ENCODE peak calls at places on chromosomes 6 and 20, in four cellular contexts. One of them, this sample, is unnamed.

GRCh38 chr6:106339334-106340029 is 13.9 kb upstream of the ATG5 start:
- DNase-seq in trophoblast cell: peak
- DNase-seq in neuronal stem cell: peak
- DNase-seq in H1: peak
- DNase-seq in this sample: peak

GRCh38 chr20:5658897-5659296 is 91.3 kb upstream of the SHLD1 start:
- DNase-seq in trophoblast cell: peak
- DNase-seq in neuronal stem cell: peak
- DNase-seq in H1: no peak
- DNase-seq in this sample: peak

GRCh38 chr6:53306819-53307347 is 41.9 kb downstream of the ELOVL5 start:
- DNase-seq in trophoblast cell: no peak
- DNase-seq in neuronal stem cell: no peak
- DNase-seq in H1: no peak
- DNase-seq in this sample: no peak

GRCh38 chr20:3661060-3661820 is 2.0 kb downstream of the GFRA4 start:
- DNase-seq in trophoblast cell: no peak
- DNase-seq in neuronal stem cell: no peak
- DNase-seq in H1: no peak
- DNase-seq in this sample: no peak

GRCh38 chr6:157584036-157584435 is 203.0 kb downstream of the ZDHHC14 start:
- DNase-seq in trophoblast cell: no peak
- DNase-seq in neuronal stem cell: no peak
- DNase-seq in H1: no peak
- DNase-seq in this sample: no peak

GRCh38 chr6:74964871-74965441 is 240.9 kb downstream of the COL12A1 start:
- DNase-seq in trophoblast cell: no peak
- DNase-seq in neuronal stem cell: no peak
- DNase-seq in H1: no peak
- DNase-seq in this sample: peak

GRCh38 chr6:3773696-3774298 is 22.3 kb upstream of the PXDC1 start:
- DNase-seq in trophoblast cell: no peak
- DNase-seq in neuronal stem cell: no peak
- DNase-seq in H1: no peak
- DNase-seq in this sample: no peak

GRCh38 chr6:142943746-142944125 is 1.2 kb downstream of the HIVEP2 start:
- DNase-seq in trophoblast cell: peak
- DNase-seq in neuronal stem cell: peak
- DNase-seq in H1: peak
- DNase-seq in this sample: peak

GRCh38 chr6:142912125-142912524 is 32.9 kb downstream of the HIVEP2 start:
- DNase-seq in trophoblast cell: no peak
- DNase-seq in neuronal stem cell: no peak
- DNase-seq in H1: no peak
- DNase-seq in this sample: no peak

GRCh38 chr6:117817499-117817898 is 89.6 kb upstream of the SLC35F1 start:
- DNase-seq in trophoblast cell: no peak
- DNase-seq in neuronal stem cell: no peak
- DNase-seq in H1: no peak
- DNase-seq in this sample: no peak

GRCh38 chr6:170232186-170233002 is 58.5 kb downstream of the DLL1 start:
- DNase-seq in trophoblast cell: peak
- DNase-seq in neuronal stem cell: no peak
- DNase-seq in H1: no peak
- DNase-seq in this sample: peak

GRCh38 chr6:125546827-125547226 is 202.6 kb upstream of the HEY2 start:
- DNase-seq in trophoblast cell: peak
- DNase-seq in neuronal stem cell: no peak
- DNase-seq in H1: no peak
- DNase-seq in this sample: peak

GRCh38 chr20:18588554-18589043 is 745 bp downstream of the DTD1 start:
- DNase-seq in trophoblast cell: no peak
- DNase-seq in neuronal stem cell: no peak
- DNase-seq in H1: peak
- DNase-seq in this sample: no peak

GRCh38 chr20:40606660-40607059 is 82.4 kb downstream of the MAFB start:
- DNase-seq in trophoblast cell: no peak
- DNase-seq in neuronal stem cell: no peak
- DNase-seq in H1: no peak
- DNase-seq in this sample: no peak

GRCh38 chr20:50005378-50006020 is 22.7 kb downstream of the SNAI1 start:
- DNase-seq in trophoblast cell: no peak
- DNase-seq in neuronal stem cell: no peak
- DNase-seq in H1: no peak
- DNase-seq in this sample: no peak

GRCh38 chr6:39568896-39569295 is 156.3 kb downstream of the KIF6 start:
- DNase-seq in trophoblast cell: peak
- DNase-seq in neuronal stem cell: no peak
- DNase-seq in H1: no peak
- DNase-seq in this sample: peak

GRCh38 chr20:42855896-42856295 is 333.8 kb downstream of the PTPRT start:
- DNase-seq in trophoblast cell: no peak
- DNase-seq in neuronal stem cell: no peak
- DNase-seq in H1: no peak
- DNase-seq in this sample: no peak

GRCh38 chr20:49278817-49279676 is 1.2 kb upstream of the ZNFX1 start:
- DNase-seq in trophoblast cell: peak
- DNase-seq in neuronal stem cell: no peak
- DNase-seq in H1: no peak
- DNase-seq in this sample: peak

GRCh38 chr20:51402201-51402600 is 140.3 kb downstream of the NFATC2 start:
- DNase-seq in trophoblast cell: no peak
- DNase-seq in neuronal stem cell: no peak
- DNase-seq in H1: no peak
- DNase-seq in this sample: peak

GRCh38 chr6:54730767-54731665 is 115.6 kb upstream of the FAM83B start:
- DNase-seq in trophoblast cell: no peak
- DNase-seq in neuronal stem cell: no peak
- DNase-seq in H1: no peak
- DNase-seq in this sample: no peak

GRCh38 chr20:54173653-54174451 is at the start of gene CYP24A1:
- DNase-seq in trophoblast cell: peak
- DNase-seq in neuronal stem cell: peak
- DNase-seq in H1: peak
- DNase-seq in this sample: no peak

GRCh38 chr20:49697071-49697470 is 16.6 kb downstream of the B4GALT5 start:
- DNase-seq in trophoblast cell: no peak
- DNase-seq in neuronal stem cell: no peak
- DNase-seq in H1: no peak
- DNase-seq in this sample: no peak

GRCh38 chr20:52552181-52552872 is 360.7 kb upstream of the ZFP64 start:
- DNase-seq in trophoblast cell: peak
- DNase-seq in neuronal stem cell: no peak
- DNase-seq in H1: no peak
- DNase-seq in this sample: peak

GRCh38 chr6:107655245-107655644 is 165.3 kb downstream of the SOBP start:
- DNase-seq in trophoblast cell: no peak
- DNase-seq in neuronal stem cell: peak
- DNase-seq in H1: no peak
- DNase-seq in this sample: no peak

GRCh38 chr6:83313880-83314279 is 117.0 kb downstream of the ME1 start:
- DNase-seq in trophoblast cell: no peak
- DNase-seq in neuronal stem cell: no peak
- DNase-seq in H1: no peak
- DNase-seq in this sample: no peak

GRCh38 chr6:18488526-18489270 is 101.5 kb downstream of the RNF144B start:
- DNase-seq in trophoblast cell: peak
- DNase-seq in neuronal stem cell: no peak
- DNase-seq in H1: no peak
- DNase-seq in this sample: no peak

GRCh38 chr20:51800769-51801219 is 1.5 kb downstream of the SALL4 start:
- DNase-seq in trophoblast cell: peak
- DNase-seq in neuronal stem cell: no peak
- DNase-seq in H1: no peak
- DNase-seq in this sample: peak

GRCh38 chr6:110699780-110700179 is 115.5 kb downstream of the CDK19 start:
- DNase-seq in trophoblast cell: no peak
- DNase-seq in neuronal stem cell: no peak
- DNase-seq in H1: no peak
- DNase-seq in this sample: no peak

GRCh38 chr20:44552039-44552438 is 30.2 kb upstream of the SERINC3 start:
- DNase-seq in trophoblast cell: no peak
- DNase-seq in neuronal stem cell: no peak
- DNase-seq in H1: no peak
- DNase-seq in this sample: no peak

GRCh38 chr6:147666254-147666653 is 157.8 kb downstream of the SAMD5 start:
- DNase-seq in trophoblast cell: no peak
- DNase-seq in neuronal stem cell: no peak
- DNase-seq in H1: no peak
- DNase-seq in this sample: no peak

GRCh38 chr6:138543648-138544047 is 44.4 kb upstream of the NHSL1 start:
- DNase-seq in trophoblast cell: no peak
- DNase-seq in neuronal stem cell: no peak
- DNase-seq in H1: no peak
- DNase-seq in this sample: peak

GRCh38 chr6:138550346-138550767 is 51.1 kb upstream of the NHSL1 start:
- DNase-seq in trophoblast cell: no peak
- DNase-seq in neuronal stem cell: no peak
- DNase-seq in H1: no peak
- DNase-seq in this sample: no peak

GRCh38 chr6:138544521-138544920 is 45.2 kb upstream of the NHSL1 start:
- DNase-seq in trophoblast cell: no peak
- DNase-seq in neuronal stem cell: no peak
- DNase-seq in H1: no peak
- DNase-seq in this sample: no peak

GRCh38 chr6:138545621-138545980 is 46.3 kb upstream of the NHSL1 start:
- DNase-seq in trophoblast cell: no peak
- DNase-seq in neuronal stem cell: peak
- DNase-seq in H1: peak
- DNase-seq in this sample: peak

DNA sequence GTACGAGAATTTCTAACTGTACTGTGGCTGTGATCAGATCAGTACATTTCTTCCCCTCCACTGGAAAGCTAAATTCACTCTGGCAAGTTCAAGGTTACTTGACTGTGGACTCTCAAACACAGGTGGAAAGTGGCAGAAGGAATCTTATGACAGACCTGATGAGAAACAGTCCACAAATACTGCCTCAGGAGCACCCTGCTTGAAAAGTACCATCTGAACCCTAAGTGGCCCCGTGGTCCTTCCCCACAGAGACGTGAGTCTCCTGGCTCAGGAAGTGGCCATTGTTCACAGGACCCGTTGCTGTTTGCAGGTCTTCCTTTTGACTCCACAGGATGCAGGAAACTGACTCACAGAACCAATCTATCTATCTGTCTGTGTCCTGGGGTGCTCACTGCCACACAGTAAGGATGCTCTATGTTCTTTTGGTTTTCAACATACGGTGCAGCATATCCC is 47.5 kb upstream of the NHSL1 start:
- DNase-seq in trophoblast cell: no peak
- DNase-seq in neuronal stem cell: no peak
- DNase-seq in H1: no peak
- DNase-seq in this sample: peak
- H2BK5ac ChIP-seq in trophoblast cell: no peak
- H2BK5ac ChIP-seq in neuronal stem cell: no peak
- H2BK5ac ChIP-seq in H1: no peak
- H2BK5ac ChIP-seq in this sample: no peak

DNA sequence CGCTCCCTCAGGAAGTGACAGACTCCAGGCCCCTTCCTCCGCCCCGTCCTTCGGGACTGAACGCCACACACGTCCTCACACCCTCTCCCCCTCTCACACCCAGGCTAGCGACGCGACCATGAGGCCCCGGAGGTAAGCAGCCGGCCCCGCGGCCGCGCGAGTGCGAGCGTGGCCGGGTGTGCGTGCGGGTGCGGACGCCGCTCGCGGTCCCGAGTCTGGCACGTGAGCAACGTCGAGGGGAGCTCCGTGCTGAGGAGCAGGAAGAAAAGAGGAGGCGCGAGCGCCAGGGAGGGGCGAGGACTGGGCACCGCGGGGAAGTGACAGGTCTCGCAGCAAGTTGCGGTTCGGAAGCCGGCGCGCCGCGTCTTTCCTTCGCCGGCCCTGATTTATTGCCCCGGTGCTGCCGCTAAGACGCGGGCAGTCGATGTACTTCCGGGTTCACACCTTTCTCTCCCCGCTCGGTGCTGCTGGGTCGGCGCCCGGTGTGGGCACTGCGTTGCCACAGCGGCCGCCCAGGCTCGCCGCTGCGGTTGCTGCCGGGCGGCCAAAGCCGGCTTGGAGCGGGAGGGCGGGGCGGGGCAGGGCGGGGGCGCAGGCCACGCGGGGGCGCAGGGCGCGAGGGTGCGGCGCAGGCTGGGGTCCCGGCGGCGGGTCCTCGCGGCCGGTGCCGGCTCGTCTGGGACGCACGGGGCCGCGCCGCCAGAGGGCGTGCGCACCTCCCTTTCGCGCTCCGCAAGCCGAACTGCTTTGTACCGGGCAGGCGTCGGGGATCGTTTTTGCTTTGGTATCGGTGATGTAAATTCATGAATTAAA is 15.8 kb upstream of the LIN28B start:
- DNase-seq in trophoblast cell: peak
- DNase-seq in neuronal stem cell: peak
- DNase-seq in H1: peak
- DNase-seq in this sample: peak
- H2BK12ac ChIP-seq in trophoblast cell: peak
- H2BK12ac ChIP-seq in neuronal stem cell: peak
- H2BK12ac ChIP-seq in H1: peak
- H2BK12ac ChIP-seq in this sample: peak

GRCh38 chr6:30768634-30769087 is 24.3 kb upstream of the IER3 start:
- DNase-seq in trophoblast cell: no peak
- DNase-seq in neuronal stem cell: no peak
- DNase-seq in H1: no peak
- DNase-seq in this sample: no peak
- H3K4me3 ChIP-seq in trophoblast cell: no peak
- H3K4me3 ChIP-seq in neuronal stem cell: no peak
- H3K4me3 ChIP-seq in H1: no peak
- H3K4me3 ChIP-seq in this sample: no peak

GRCh38 chr6:24740861-24741260 is 21.9 kb upstream of the C6orf62 start:
- DNase-seq in trophoblast cell: no peak
- DNase-seq in neuronal stem cell: no peak
- DNase-seq in H1: no peak
- DNase-seq in this sample: no peak

GRCh38 chr6:24738732-24739131 is 19.8 kb upstream of the C6orf62 start:
- DNase-seq in trophoblast cell: no peak
- DNase-seq in neuronal stem cell: no peak
- DNase-seq in H1: no peak
- DNase-seq in this sample: no peak

GRCh38 chr6:24743265-24743943 is 24.4 kb upstream of the C6orf62 start:
- DNase-seq in trophoblast cell: peak
- DNase-seq in neuronal stem cell: no peak
- DNase-seq in H1: no peak
- DNase-seq in this sample: peak

GRCh38 chr6:24744911-24745310 is 26.0 kb upstream of the C6orf62 start:
- DNase-seq in trophoblast cell: peak
- DNase-seq in neuronal stem cell: no peak
- DNase-seq in H1: no peak
- DNase-seq in this sample: no peak

DNA sequence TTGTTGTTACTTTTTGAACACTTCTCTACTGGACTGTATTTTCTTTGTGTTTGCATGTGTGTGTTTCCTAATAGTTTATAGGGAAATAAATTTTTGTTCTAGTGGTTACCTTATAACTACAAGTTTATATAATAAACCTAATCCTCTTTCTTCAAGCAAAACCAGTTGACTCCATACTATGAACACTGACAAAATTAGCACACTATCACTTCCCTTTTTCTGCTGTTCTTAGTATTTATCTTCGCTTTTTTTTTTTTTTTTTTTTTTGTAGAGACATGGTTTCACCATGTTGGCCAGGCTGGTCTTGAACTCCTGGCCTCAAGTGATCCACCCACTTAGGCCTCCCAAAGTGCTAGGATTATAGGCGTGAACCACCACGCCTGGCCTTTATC is 25.0 kb upstream of the C6orf62 start:
- DNase-seq in trophoblast cell: no peak
- DNase-seq in neuronal stem cell: no peak
- DNase-seq in H1: no peak
- DNase-seq in this sample: no peak
- H2BK5ac ChIP-seq in trophoblast cell: no peak
- H2BK5ac ChIP-seq in neuronal stem cell: no peak
- H2BK5ac ChIP-seq in H1: no peak
- H2BK5ac ChIP-seq in this sample: no peak

This sample was measured in mesenchymal stem cell.